ENCODE peak calls at places on chromosomes 3 and 15, in ten cellular contexts. O, K, U, C, Q, B, G, W, L and V are unnamed samples.

GRCh38 chr3:130963878-130964277 is 62.7 kb downstream of the ASTE1 start:
- ATAC-seq in G (no peak), W (no peak), O (no peak), B (no peak), K (no peak), U (no peak), L (no peak), C (no peak), Q (no peak), V (no peak)

GRCh38 chr3:128823638-128824037 is 55.8 kb upstream of the ACAD9 start:
- ATAC-seq in C (no peak), K (no peak), U (no peak), W (no peak), Q (no peak), B (peak), L (no peak), O (no peak), G (no peak), V (no peak)

GRCh38 chr15:50190166-50190570 is 8.2 kb downstream of the SLC27A2 start:
- ATAC-seq in Q (no peak), L (no peak), W (no peak), B (no peak), K (no peak), O (no peak), G (no peak), U (no peak), C (no peak), V (no peak)

GRCh38 chr3:58071480-58071971 is 63.3 kb downstream of the FLNB start:
- ATAC-seq in O (no peak), L (no peak), W (no peak), Q (no peak), U (no peak), B (peak), K (no peak), G (no peak), C (no peak), V (no peak)

GRCh38 chr3:71862374-71863145 is 77.6 kb upstream of the PROK2 start:
- ATAC-seq in G (no peak), L (no peak), K (no peak), C (no peak), B (no peak), Q (no peak), W (no peak), U (no peak), O (no peak), V (no peak)

GRCh38 chr3:196175717-196176116 is 35.5 kb downstream of the ZDHHC19 start:
- ATAC-seq in K (no peak), Q (no peak), O (no peak), L (no peak), W (no peak), U (no peak), C (no peak), G (no peak), B (peak), V (no peak)

GRCh38 chr3:194664857-194665256 is 7.1 kb downstream of the LSG1 start:
- ATAC-seq in O (no peak), K (no peak), Q (no peak), U (no peak), W (no peak), L (no peak), G (no peak), C (no peak), B (peak), V (no peak)

GRCh38 chr3:50487181-50487580 is 16.3 kb downstream of the CACNA2D2 start:
- ATAC-seq in O (no peak), B (no peak), G (no peak), Q (no peak), C (no peak), L (no peak), W (no peak), K (no peak), U (no peak), V (no peak)

GRCh38 chr15:55256281-55257013 is 33.2 kb downstream of the RAB27A start:
- ATAC-seq in K (no peak), G (no peak), Q (peak), U (peak), B (no peak), L (peak), O (peak), W (peak), C (no peak), V (no peak)

GRCh38 chr3:194571491-194571941 is 61.7 kb downstream of the TMEM44 start:
- ATAC-seq in W (no peak), C (no peak), U (no peak), B (no peak), G (no peak), Q (no peak), O (no peak), K (no peak), L (no peak), V (no peak)

GRCh38 chr3:6119367-6119766 is 741.5 kb upstream of the GRM7 start:
- ATAC-seq in Q (no peak), C (no peak), G (no peak), O (no peak), U (no peak), W (no peak), B (no peak), L (no peak), K (no peak), V (no peak)

GRCh38 chr3:44468572-44469520 is 8.6 kb downstream of the ZNF445 start:
- ATAC-seq in L (no peak), C (no peak), K (no peak), G (no peak), B (no peak), Q (no peak), W (no peak), U (no peak), O (peak), V (no peak)

GRCh38 chr3:11808231-11808630 is 38.5 kb downstream of the TAMM41 start:
- ATAC-seq in W (no peak), B (no peak), K (no peak), U (no peak), Q (no peak), O (no peak), L (no peak), C (no peak), G (no peak), V (no peak)

GRCh38 chr15:59862191-59863155 is 141.6 kb upstream of the FOXB1 start:
- ATAC-seq in C (no peak), K (no peak), U (no peak), O (no peak), L (no peak), G (no peak), W (no peak), B (no peak), Q (no peak), V (no peak)

GRCh38 chr15:58332676-58333400 is 99.0 kb upstream of the LIPC start:
- ATAC-seq in K (no peak), B (no peak), U (no peak), O (peak), Q (peak), L (no peak), W (peak), C (no peak), G (no peak), V (peak)